ENCODE peak calls at places on chromosomes 12 and 14, in four cellular contexts. W is A549, Z is GM06990, E is heart right ventricle. D is an unnamed sample.

GRCh38 chr12:27814851-27815591 is 35.0 kb upstream of the MANSC4 start:
- DNase-seq in W (no peak), Z (no peak), E (no peak), D (no peak)

GRCh38 chr14:67577909-67578749 is 21.9 kb downstream of the PIGH start:
- DNase-seq in W (no peak), Z (no peak), E (no peak), D (no peak)

GRCh38 chr12:113475451-113476085 is 3.9 kb upstream of the LHX5 start:
- DNase-seq in W (no peak), Z (no peak), E (no peak), D (no peak)

GRCh38 chr12:75478395-75478794 is 2.2 kb upstream of the GLIPR1 start:
- DNase-seq in W (no peak), Z (no peak), E (no peak), D (peak; percentile 59)

GRCh38 chr12:104376650-104377506 is 73.3 kb downstream of the EID3 start:
- DNase-seq in W (peak; percentile 31), Z (no peak), E (no peak), D (no peak)

GRCh38 chr14:66422019-66422946 is 63.9 kb upstream of the CCDC196 start:
- DNase-seq in W (no peak), Z (no peak), E (no peak), D (no peak)

GRCh38 chr12:88571543-88571942 is 8.7 kb downstream of the KITLG start:
- DNase-seq in W (no peak), Z (no peak), E (no peak), D (no peak)

GRCh38 chr12:32126720-32127119 is 20.1 kb downstream of the BICD1 start:
- DNase-seq in W (no peak), Z (no peak), E (no peak), D (no peak)

GRCh38 chr14:52351561-52352491 is 37.7 kb downstream of the PTGER2 start:
- DNase-seq in W (peak; percentile 75), Z (no peak), E (no peak), D (peak; percentile 7)

GRCh38 chr14:50397461-50398196 is 948 bp upstream of the CDKL1 start:
- DNase-seq in W (peak; percentile 48), Z (peak; percentile 7), E (peak; percentile 15), D (no peak)

GRCh38 chr12:53191096-53191884 is 10.6 kb upstream of the CSAD start:
- DNase-seq in W (no peak), Z (no peak), E (no peak), D (no peak)

GRCh38 chr14:101504096-101504948 is 57.0 kb upstream of the DIO3 start:
- DNase-seq in W (no peak), Z (no peak), E (no peak), D (no peak)

GRCh38 chr14:86942939-86943338 is 1050.0 kb downstream of the GALC start:
- DNase-seq in W (no peak), Z (no peak), E (no peak), D (no peak)

GRCh38 chr14:22070119-22070982 is 396.7 kb upstream of the OR4E1 start:
- DNase-seq in W (no peak), Z (no peak), E (peak; percentile 24), D (peak; percentile 10)

GRCh38 chr12:89703768-89704167 is 4.9 kb downstream of the ATP2B1 start:
- DNase-seq in W (no peak), Z (no peak), E (no peak), D (no peak)

GRCh38 chr12:40647651-40648050 is 44.6 kb upstream of the CNTN1 start:
- DNase-seq in W (peak; percentile 62), Z (no peak), E (no peak), D (no peak)

GRCh38 chr12:8018666-8019581 is 13.6 kb upstream of the FOXJ2 start:
- DNase-seq in W (no peak), Z (peak; percentile 22), E (no peak), D (peak; percentile 9)

GRCh38 chr14:98207466-98207865 is 1064.5 kb downstream of the BCL11B start:
- DNase-seq in W (no peak), Z (no peak), E (no peak), D (no peak)

GRCh38 chr14:55336161-55336560 is 64.9 kb downstream of the FBXO34 start:
- DNase-seq in W (peak; percentile 78), Z (no peak), E (no peak), D (peak; percentile 20)

GRCh38 chr14:41607966-41608663 is 1.4 kb downstream of the LRFN5 start:
- DNase-seq in W (no peak), Z (no peak), E (no peak), D (no peak)

GRCh38 chr14:68938515-68939423 is 40.3 kb downstream of the ACTN1 start:
- DNase-seq in W (peak; percentile 90), Z (no peak), E (no peak), D (no peak)

GRCh38 chr12:103855036-103855712 is 14.1 kb upstream of the NT5DC3 start:
- DNase-seq in W (no peak), Z (no peak), E (no peak), D (no peak)

GRCh38 chr14:41810362-41810761 is 203.7 kb downstream of the LRFN5 start:
- DNase-seq in W (no peak), Z (no peak), E (no peak), D (no peak)

GRCh38 chr14:31127690-31128089 is 79.9 kb downstream of the HECTD1 start:
- DNase-seq in W (peak; percentile 37), Z (peak; percentile 25), E (no peak), D (peak; percentile 89)
- H3K4me3 ChIP-seq in W (no peak overlapping the region), Z (no peak overlapping the region), E (no peak overlapping the region), D (no peak overlapping the region)

GRCh38 chr14:100147691-100148464 is 11.6 kb downstream of the DEGS2 start:
- DNase-seq in W (no peak), Z (no peak), E (no peak), D (no peak)
- H3K4me3 ChIP-seq in W (no peak overlapping the region), Z (no peak overlapping the region), E (no peak overlapping the region), D (no peak overlapping the region)

DNA sequence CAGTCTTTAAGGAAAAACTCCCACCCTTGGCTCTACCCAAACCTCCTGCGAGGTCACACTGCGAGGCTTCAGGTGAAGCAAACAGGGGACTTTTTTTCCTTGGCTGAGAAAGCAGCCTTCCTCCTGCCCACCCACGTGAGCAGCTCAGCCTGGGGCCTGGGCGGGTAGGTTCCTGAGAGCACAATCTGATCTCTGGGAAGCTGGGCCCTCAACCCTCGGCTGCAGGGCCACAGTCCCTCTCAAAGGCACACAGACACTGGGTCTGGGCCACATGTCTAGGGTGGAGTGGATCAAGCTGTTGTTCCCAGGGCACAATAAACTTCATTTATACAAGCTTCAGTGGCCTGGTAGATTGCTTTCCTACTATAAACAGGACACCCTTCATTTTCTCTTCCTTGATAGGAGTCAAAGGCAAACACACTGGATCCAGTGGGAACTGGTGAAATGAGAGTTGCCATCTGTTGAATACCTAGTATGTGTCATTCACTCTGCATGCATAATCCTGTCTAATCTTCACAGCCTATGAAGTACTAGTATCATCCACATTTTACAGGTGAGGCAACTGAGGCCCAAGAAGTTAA is 41.3 kb upstream of the PNMA1 start:
- DNase-seq in W (no peak), Z (no peak), E (no peak), D (peak; percentile 39)
- H3K4me3 ChIP-seq in W (no peak overlapping the region), Z (peak overlapping the region; percentile 89), E (no peak overlapping the region), D (peak overlapping the region; percentile 42)

GRCh38 chr12:110266980-110267620 is 13.9 kb upstream of the ATP2A2 start:
- DNase-seq in W (peak; percentile 83), Z (no peak), E (peak; percentile 90), D (no peak)
- H3K4me3 ChIP-seq in W (no peak overlapping the region), Z (no peak overlapping the region), E (peak overlapping the region; percentile 7), D (no peak overlapping the region)

GRCh38 chr14:85233756-85234545 is 296.0 kb upstream of the FLRT2 start:
- DNase-seq in W (peak; percentile 72), Z (no peak), E (no peak), D (no peak)
- H3K4me3 ChIP-seq in W (peak overlapping the region; percentile 17), Z (no peak overlapping the region), E (no peak overlapping the region), D (no peak overlapping the region)

GRCh38 chr12:50927766-50928224 is 24.5 kb upstream of the HIGD1C start:
- DNase-seq in W (no peak), Z (no peak), E (no peak), D (no peak)

GRCh38 chr12:50926415-50926814 is 25.9 kb upstream of the HIGD1C start:
- DNase-seq in W (no peak), Z (no peak), E (no peak), D (no peak)

GRCh38 chr12:50925920-50926319 is 26.4 kb upstream of the HIGD1C start:
- DNase-seq in W (no peak), Z (no peak), E (no peak), D (no peak)

GRCh38 chr12:50928392-50928791 is 24.0 kb upstream of the HIGD1C start:
- DNase-seq in W (no peak), Z (no peak), E (no peak), D (no peak)

DNA sequence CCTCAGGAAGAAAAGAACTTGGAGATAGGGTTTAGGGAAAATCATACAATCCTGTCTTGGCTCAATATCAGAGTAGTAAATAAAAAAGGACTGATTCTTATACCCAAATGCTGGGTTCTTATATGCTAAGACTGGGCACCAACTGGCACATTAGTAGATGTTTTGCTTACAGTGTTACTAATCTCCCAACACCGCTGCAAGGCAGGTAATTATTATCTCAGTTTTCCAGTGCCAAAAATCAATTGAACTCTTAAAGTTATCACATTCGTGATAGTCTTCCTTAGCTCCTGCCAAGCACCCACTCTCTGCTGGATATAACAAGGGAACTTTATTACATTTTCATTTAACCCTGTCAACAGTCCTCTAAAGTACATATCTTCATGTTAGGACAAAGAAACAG is 25.0 kb upstream of the HIGD1C start:
- DNase-seq in W (no peak), Z (no peak), E (no peak), D (no peak)
- H3K4me3 ChIP-seq in W (no peak overlapping the region), Z (peak overlapping the region; percentile 6), E (peak overlapping the region; percentile 69), D (no peak overlapping the region)

GRCh38 chr14:54253195-54253947 is 143.4 kb upstream of the CDKN3 start:
- DNase-seq in W (peak; percentile 66), Z (no peak), E (no peak), D (no peak)
- H3K4me3 ChIP-seq in W (no peak overlapping the region), Z (no peak overlapping the region), E (no peak overlapping the region), D (no peak overlapping the region)

DNA sequence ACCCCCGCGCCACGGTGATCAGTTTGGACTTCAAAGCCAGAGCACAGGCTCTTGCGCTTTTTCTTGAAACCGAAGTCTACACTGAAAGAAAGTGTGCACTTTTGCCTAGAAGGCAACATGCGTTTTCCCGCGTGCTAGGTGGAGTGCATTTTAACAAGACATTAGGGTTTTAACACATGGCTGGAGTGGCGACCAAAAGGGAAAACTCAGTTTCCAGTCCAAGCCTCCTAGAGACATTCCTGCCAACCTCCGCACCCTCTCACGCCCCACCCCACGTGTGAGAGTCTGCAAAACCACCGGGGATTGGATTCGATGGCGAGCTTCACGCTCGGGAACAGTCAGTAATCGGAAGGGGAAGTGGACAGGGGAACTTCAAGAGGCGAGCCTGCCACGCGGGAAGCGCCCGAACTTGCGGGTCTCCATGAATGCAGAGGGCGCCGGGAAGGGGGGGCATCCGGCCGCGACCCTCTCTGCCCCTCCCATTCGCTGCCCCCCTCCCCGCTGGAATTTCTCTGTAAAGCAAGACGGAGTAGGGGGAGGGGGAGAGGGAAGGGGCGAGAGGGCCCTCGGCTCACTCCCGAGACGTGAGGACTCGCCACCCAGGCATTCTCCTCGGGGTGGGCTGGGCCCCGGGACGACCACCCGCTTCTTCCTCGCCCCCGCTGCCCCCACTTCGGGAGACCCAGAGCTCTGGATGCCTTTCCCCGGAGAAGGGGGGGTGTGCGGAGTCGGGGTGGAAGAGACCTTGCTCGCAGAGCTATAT is 2.7 kb upstream of the CCND2 start:
- DNase-seq in W (no peak), Z (peak; percentile 67), E (peak; percentile 72), D (peak; percentile 40)
- H3K4me3 ChIP-seq in W (peak overlapping the region; percentile 30), Z (peak overlapping the region; percentile 66), E (peak overlapping the region; percentile 85), D (peak overlapping the region; percentile 95)

GRCh38 chr12:25708661-25709060 is 155.6 kb upstream of the LMNTD1 start:
- DNase-seq in W (no peak), Z (no peak), E (no peak), D (no peak)
- H3K4me3 ChIP-seq in W (no peak overlapping the region), Z (no peak overlapping the region), E (no peak overlapping the region), D (no peak overlapping the region)

GRCh38 chr12:9635014-9635413 is 27.3 kb upstream of the KLRB1 start:
- DNase-seq in W (no peak), Z (no peak), E (no peak), D (no peak)
- H3K4me3 ChIP-seq in W (no peak overlapping the region), Z (no peak overlapping the region), E (no peak overlapping the region), D (no peak overlapping the region)